ENCODE peak calls at places on chromosomes 13 and 19, in six cellular contexts. One of them, this sample, is unnamed.

GRCh38 chr19:6744381-6745288 is 5.2 kb downstream of the TRIP10 start:
- DNase-seq in SK-N-SH: no peak
- DNase-seq in GM12892: no peak
- DNase-seq in H1: no peak
- DNase-seq in GM12878: no peak
- DNase-seq in HepG2: no peak
- DNase-seq in this sample: no peak

GRCh38 chr19:29882719-29883105 is 59.3 kb upstream of the URI1 start:
- DNase-seq in SK-N-SH: no peak
- DNase-seq in GM12892: no peak
- DNase-seq in H1: no peak
- DNase-seq in GM12878: no peak
- DNase-seq in HepG2: no peak
- DNase-seq in this sample: no peak

GRCh38 chr19:7226749-7227148 is 67.5 kb downstream of the INSR start:
- DNase-seq in SK-N-SH: no peak
- DNase-seq in GM12892: no peak
- DNase-seq in H1: no peak
- DNase-seq in GM12878: no peak
- DNase-seq in HepG2: no peak
- DNase-seq in this sample: no peak

GRCh38 chr13:26498524-26499208 is 58.8 kb upstream of the WASF3 start:
- DNase-seq in SK-N-SH: no peak
- DNase-seq in GM12892: no peak
- DNase-seq in H1: no peak
- DNase-seq in GM12878: no peak
- DNase-seq in HepG2: no peak
- DNase-seq in this sample: no peak

GRCh38 chr13:50130686-50131051 is 115.4 kb downstream of the KCNRG start:
- DNase-seq in SK-N-SH: peak; percentile 75
- DNase-seq in GM12892: no peak
- DNase-seq in H1: no peak
- DNase-seq in GM12878: no peak
- DNase-seq in HepG2: no peak
- DNase-seq in this sample: no peak

GRCh38 chr19:21709464-21709863 is 57.9 kb downstream of the ZNF100 start:
- DNase-seq in SK-N-SH: no peak
- DNase-seq in GM12892: no peak
- DNase-seq in H1: no peak
- DNase-seq in GM12878: no peak
- DNase-seq in HepG2: no peak
- DNase-seq in this sample: no peak

GRCh38 chr19:6589711-6590457 is 1.1 kb downstream of the CD70 start:
- DNase-seq in SK-N-SH: no peak
- DNase-seq in GM12892: no peak
- DNase-seq in H1: no peak
- DNase-seq in GM12878: no peak
- DNase-seq in HepG2: no peak
- DNase-seq in this sample: no peak

GRCh38 chr13:41652735-41653361 is 195.5 kb downstream of the RGCC start:
- DNase-seq in SK-N-SH: peak; percentile 60
- DNase-seq in GM12892: peak; percentile 5
- DNase-seq in H1: no peak
- DNase-seq in GM12878: no peak
- DNase-seq in HepG2: peak; percentile 62
- DNase-seq in this sample: peak; percentile 4

GRCh38 chr13:51832471-51833152 is 12.4 kb downstream of the TMEM272 start:
- DNase-seq in SK-N-SH: peak; percentile 39
- DNase-seq in GM12892: peak; percentile 37
- DNase-seq in H1: no peak
- DNase-seq in GM12878: no peak
- DNase-seq in HepG2: no peak
- DNase-seq in this sample: peak; percentile 26

GRCh38 chr19:40592170-40592569 is 9.0 kb upstream of the LTBP4 start:
- DNase-seq in SK-N-SH: peak; percentile 58
- DNase-seq in GM12892: no peak
- DNase-seq in H1: no peak
- DNase-seq in GM12878: no peak
- DNase-seq in HepG2: peak; percentile 36
- DNase-seq in this sample: peak; percentile 69

GRCh38 chr19:28468701-28469459 is 744.1 kb downstream of the UQCRFS1 start:
- DNase-seq in SK-N-SH: no peak
- DNase-seq in GM12892: no peak
- DNase-seq in H1: no peak
- DNase-seq in GM12878: no peak
- DNase-seq in HepG2: no peak
- DNase-seq in this sample: no peak

GRCh38 chr13:29162638-29163037 is 342.5 kb downstream of the MTUS2 start:
- DNase-seq in SK-N-SH: no peak
- DNase-seq in GM12892: no peak
- DNase-seq in H1: no peak
- DNase-seq in GM12878: no peak
- DNase-seq in HepG2: no peak
- DNase-seq in this sample: no peak

GRCh38 chr13:27953671-27954405 is 15.3 kb downstream of the CDX2 start:
- DNase-seq in SK-N-SH: peak; percentile 90
- DNase-seq in GM12892: peak; percentile 86
- DNase-seq in H1: no peak
- DNase-seq in GM12878: no peak
- DNase-seq in HepG2: peak; percentile 19
- DNase-seq in this sample: peak; percentile 88

GRCh38 chr13:64810701-64811258 is 2419.4 kb downstream of the PCDH9 start:
- DNase-seq in SK-N-SH: no peak
- DNase-seq in GM12892: no peak
- DNase-seq in H1: no peak
- DNase-seq in GM12878: no peak
- DNase-seq in HepG2: no peak
- DNase-seq in this sample: no peak

GRCh38 chr13:110420626-110421025 is 113.5 kb downstream of the COL4A2 start:
- DNase-seq in SK-N-SH: no peak
- DNase-seq in GM12892: no peak
- DNase-seq in H1: no peak
- DNase-seq in GM12878: no peak
- DNase-seq in HepG2: no peak
- DNase-seq in this sample: no peak

GRCh38 chr19:40896418-40896796 is 14.4 kb upstream of the CYP2A7 start:
- DNase-seq in SK-N-SH: no peak
- DNase-seq in GM12892: no peak
- DNase-seq in H1: no peak
- DNase-seq in GM12878: no peak
- DNase-seq in HepG2: no peak
- DNase-seq in this sample: no peak

GRCh38 chr19:10120538-10121198 is 969 bp upstream of the EIF3G start:
- DNase-seq in SK-N-SH: no peak
- DNase-seq in GM12892: no peak
- DNase-seq in H1: no peak
- DNase-seq in GM12878: no peak
- DNase-seq in HepG2: no peak
- DNase-seq in this sample: no peak

GRCh38 chr19:49595006-49595818 is 4.2 kb downstream of the PRR12 start:
- DNase-seq in SK-N-SH: no peak
- DNase-seq in GM12892: no peak
- DNase-seq in H1: no peak
- DNase-seq in GM12878: no peak
- DNase-seq in HepG2: no peak
- DNase-seq in this sample: no peak

GRCh38 chr13:113014752-113015745 is 46.0 kb downstream of the MCF2L start:
- DNase-seq in SK-N-SH: no peak
- DNase-seq in GM12892: no peak
- DNase-seq in H1: no peak
- DNase-seq in GM12878: no peak
- DNase-seq in HepG2: no peak
- DNase-seq in this sample: no peak

GRCh38 chr13:28336193-28336657 is 158.7 kb downstream of the FLT1 start:
- DNase-seq in SK-N-SH: no peak
- DNase-seq in GM12892: no peak
- DNase-seq in H1: no peak
- DNase-seq in GM12878: no peak
- DNase-seq in HepG2: no peak
- DNase-seq in this sample: no peak

GRCh38 chr13:27789495-27790303 is 2.6 kb upstream of the GSX1 start:
- DNase-seq in SK-N-SH: no peak
- DNase-seq in GM12892: no peak
- DNase-seq in H1: no peak
- DNase-seq in GM12878: no peak
- DNase-seq in HepG2: peak; percentile 20
- DNase-seq in this sample: no peak

GRCh38 chr19:28883241-28883693 is 329.7 kb downstream of the UQCRFS1 start:
- DNase-seq in SK-N-SH: no peak
- DNase-seq in GM12892: no peak
- DNase-seq in H1: no peak
- DNase-seq in GM12878: no peak
- DNase-seq in HepG2: no peak
- DNase-seq in this sample: no peak

GRCh38 chr19:43639507-43640423 is at the start of gene CADM4:
- DNase-seq in SK-N-SH: peak; percentile 93
- DNase-seq in GM12892: no peak
- DNase-seq in H1: no peak
- DNase-seq in GM12878: no peak
- DNase-seq in HepG2: no peak
- DNase-seq in this sample: peak; percentile 49

GRCh38 chr13:110790371-110790770 is 76.9 kb downstream of the ING1 start:
- DNase-seq in SK-N-SH: no peak
- DNase-seq in GM12892: no peak
- DNase-seq in H1: no peak
- DNase-seq in GM12878: no peak
- DNase-seq in HepG2: no peak
- DNase-seq in this sample: no peak

GRCh38 chr13:31111136-31111535 is 50.6 kb downstream of the HSPH1 start:
- DNase-seq in SK-N-SH: no peak
- DNase-seq in GM12892: no peak
- DNase-seq in H1: no peak
- DNase-seq in GM12878: no peak
- DNase-seq in HepG2: no peak
- DNase-seq in this sample: no peak

GRCh38 chr19:58395220-58395978 is at the start of gene RNF225:
- DNase-seq in SK-N-SH: no peak
- DNase-seq in GM12892: no peak
- DNase-seq in H1: peak; percentile 66
- DNase-seq in GM12878: no peak
- DNase-seq in HepG2: no peak
- DNase-seq in this sample: no peak

GRCh38 chr19:58397533-58398037 is 2.1 kb downstream of the RNF225 start:
- DNase-seq in SK-N-SH: no peak
- DNase-seq in GM12892: no peak
- DNase-seq in H1: no peak
- DNase-seq in GM12878: no peak
- DNase-seq in HepG2: no peak
- DNase-seq in this sample: no peak

GRCh38 chr19:58398087-58398486 is 2.6 kb downstream of the RNF225 start:
- DNase-seq in SK-N-SH: no peak
- DNase-seq in GM12892: no peak
- DNase-seq in H1: no peak
- DNase-seq in GM12878: no peak
- DNase-seq in HepG2: no peak
- DNase-seq in this sample: no peak

GRCh38 chr19:58395979-58396627 is 647 bp downstream of the RNF225 start:
- DNase-seq in SK-N-SH: no peak
- DNase-seq in GM12892: no peak
- DNase-seq in H1: no peak
- DNase-seq in GM12878: no peak
- DNase-seq in HepG2: no peak
- DNase-seq in this sample: no peak

GRCh38 chr19:58396691-58397532 is 1.5 kb downstream of the RNF225 start:
- DNase-seq in SK-N-SH: no peak
- DNase-seq in GM12892: no peak
- DNase-seq in H1: no peak
- DNase-seq in GM12878: no peak
- DNase-seq in HepG2: no peak
- DNase-seq in this sample: no peak
- TF ChIP-seq TAF1 in SK-N-SH: no peak
- TF ChIP-seq TAF1 in GM12892: no peak
- TF ChIP-seq TAF1 in H1: no peak
- TF ChIP-seq TAF1 in GM12878: no peak
- TF ChIP-seq TAF1 in HepG2: no peak
- TF ChIP-seq TAF1 in this sample: no peak

GRCh38 chr13:97068964-97069815 is 74.9 kb upstream of the OXGR1 start:
- DNase-seq in SK-N-SH: no peak
- DNase-seq in GM12892: no peak
- DNase-seq in H1: no peak
- DNase-seq in GM12878: no peak
- DNase-seq in HepG2: no peak
- DNase-seq in this sample: no peak

GRCh38 chr13:97067342-97067895 is 73.1 kb upstream of the OXGR1 start:
- DNase-seq in SK-N-SH: no peak
- DNase-seq in GM12892: no peak
- DNase-seq in H1: no peak
- DNase-seq in GM12878: no peak
- DNase-seq in HepG2: no peak
- DNase-seq in this sample: no peak

GRCh38 chr13:97072297-97072696 is 78.0 kb upstream of the OXGR1 start:
- DNase-seq in SK-N-SH: no peak
- DNase-seq in GM12892: no peak
- DNase-seq in H1: no peak
- DNase-seq in GM12878: no peak
- DNase-seq in HepG2: no peak
- DNase-seq in this sample: no peak

GRCh38 chr13:97068146-97068545 is 73.9 kb upstream of the OXGR1 start:
- DNase-seq in SK-N-SH: no peak
- DNase-seq in GM12892: no peak
- DNase-seq in H1: no peak
- DNase-seq in GM12878: no peak
- DNase-seq in HepG2: no peak
- DNase-seq in this sample: no peak
- TF ChIP-seq TAF1 in SK-N-SH: no peak
- TF ChIP-seq TAF1 in GM12892: no peak
- TF ChIP-seq TAF1 in H1: no peak
- TF ChIP-seq TAF1 in GM12878: no peak
- TF ChIP-seq TAF1 in HepG2: no peak
- TF ChIP-seq TAF1 in this sample: no peak

GRCh38 chr19:16061943-16062342 is 14.4 kb upstream of the TPM4 start:
- DNase-seq in SK-N-SH: no peak
- DNase-seq in GM12892: no peak
- DNase-seq in H1: no peak
- DNase-seq in GM12878: no peak
- DNase-seq in HepG2: no peak
- DNase-seq in this sample: no peak
- TF ChIP-seq TAF1 in SK-N-SH: no peak
- TF ChIP-seq TAF1 in GM12892: no peak
- TF ChIP-seq TAF1 in H1: no peak
- TF ChIP-seq TAF1 in GM12878: no peak
- TF ChIP-seq TAF1 in HepG2: no peak
- TF ChIP-seq TAF1 in this sample: no peak

DNA sequence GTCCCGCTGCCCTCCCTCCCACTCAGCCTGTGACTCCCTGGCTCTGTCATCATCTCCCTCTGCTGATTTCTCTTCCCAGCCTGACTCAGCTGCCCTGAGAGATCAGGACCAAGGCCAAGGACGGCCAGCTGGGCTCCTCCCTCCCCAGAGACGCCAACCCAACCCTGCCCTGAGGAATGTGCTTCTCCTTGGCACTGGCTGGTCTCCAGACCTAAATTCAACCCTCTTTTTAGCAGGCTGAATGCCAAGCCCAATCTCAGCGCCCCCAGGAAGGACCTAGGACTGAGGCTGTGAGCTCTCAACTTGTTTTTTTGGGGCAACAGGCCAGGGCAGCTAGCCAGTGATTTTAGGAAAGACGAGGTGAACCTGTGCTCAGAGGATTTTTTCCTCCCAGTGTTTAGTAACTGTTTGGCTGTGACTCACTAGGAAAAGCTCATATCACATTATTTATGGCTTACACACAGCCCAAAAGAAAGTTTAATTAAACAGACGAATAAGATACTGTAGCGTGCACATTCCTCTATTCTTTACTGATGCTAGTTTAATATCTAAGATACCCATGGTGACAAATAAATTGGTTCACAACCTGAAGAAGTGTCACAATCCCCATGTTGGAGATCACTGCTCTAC is 7.4 kb upstream of the IGFL1 start:
- DNase-seq in SK-N-SH: no peak
- DNase-seq in GM12892: no peak
- DNase-seq in H1: no peak
- DNase-seq in GM12878: no peak
- DNase-seq in HepG2: no peak
- DNase-seq in this sample: no peak
- TF ChIP-seq TAF1 in SK-N-SH: no peak
- TF ChIP-seq TAF1 in GM12892: no peak
- TF ChIP-seq TAF1 in H1: no peak
- TF ChIP-seq TAF1 in GM12878: no peak
- TF ChIP-seq TAF1 in HepG2: no peak
- TF ChIP-seq TAF1 in this sample: no peak

This sample was measured in GM12891.